ENCODE peak calls at places on chromosomes 1 and 21, in four cellular contexts. N, Q, P and I are unnamed samples.

GRCh38 chr1:51908499-51908898 is 30.0 kb upstream of the NRDC start:
- DNase-seq in P (no peak), N (no peak), Q (no peak), I (no peak)

GRCh38 chr1:51735746-51736254 is 118.9 kb downstream of the OSBPL9 start:
- DNase-seq in P (no peak), Q (no peak), N (no peak), I (no peak)

GRCh38 chr1:90810006-90810405 is 92.9 kb upstream of the BARHL2 start:
- DNase-seq in Q (no peak), N (no peak), P (no peak), I (no peak)

GRCh38 chr21:39456665-39457064 is 4.9 kb downstream of the SH3BGR start:
- DNase-seq in N (no peak), P (peak), Q (no peak), I (no peak)

GRCh38 chr1:165795894-165796293 is 27.2 kb upstream of the TMCO1 start:
- DNase-seq in N (no peak), Q (no peak), P (no peak), I (no peak)

GRCh38 chr1:153799566-153800465 is 24.6 kb downstream of the SLC27A3 start:
- DNase-seq in Q (no peak), N (no peak), P (no peak), I (no peak)

GRCh38 chr1:161013591-161014513 is 7.1 kb downstream of the F11R start:
- DNase-seq in P (peak), N (no peak), Q (peak), I (no peak)

GRCh38 chr1:240967070-240967724 is 355.2 kb upstream of the GREM2 start:
- DNase-seq in N (no peak), Q (no peak), P (peak), I (no peak)

GRCh38 chr1:36922593-36923251 is 111.6 kb downstream of the GRIK3 start:
- DNase-seq in N (no peak), Q (no peak), P (no peak), I (no peak)

GRCh38 chr1:248892590-248892989 is 13.4 kb upstream of the PGBD2 start:
- DNase-seq in P (no peak), N (no peak), Q (no peak), I (no peak)

GRCh38 chr1:185158806-185159205 is 1.8 kb downstream of the SWT1 start:
- DNase-seq in P (no peak), Q (no peak), N (no peak), I (no peak)

GRCh38 chr1:40141878-40142535 is 19.2 kb upstream of the RLF start:
- DNase-seq in P (no peak), N (no peak), Q (no peak), I (no peak)

GRCh38 chr1:199979071-199979470 is 48.4 kb upstream of the NR5A2 start:
- DNase-seq in Q (no peak), N (no peak), P (no peak), I (no peak)

GRCh38 chr1:184291701-184292100 is 95.1 kb upstream of the C1orf21 start:
- DNase-seq in N (no peak), Q (no peak), P (no peak), I (no peak)

GRCh38 chr1:154996966-154997701 is 3.7 kb downstream of the LENEP start:
- DNase-seq in N (no peak), Q (no peak), P (no peak), I (no peak)

GRCh38 chr1:39021431-39021830 is 4.7 kb upstream of the NDUFS5 start:
- DNase-seq in P (no peak), N (no peak), Q (no peak), I (no peak)

GRCh38 chr1:12580054-12580887 is 37.7 kb downstream of the DHRS3 start:
- DNase-seq in N (no peak), P (no peak), Q (no peak), I (no peak)

GRCh38 chr1:117656202-117656641 is 50.4 kb downstream of the TENT5C start:
- DNase-seq in P (no peak), N (no peak), Q (no peak), I (no peak)

GRCh38 chr1:208207388-208208131 is 36.6 kb downstream of the PLXNA2 start:
- DNase-seq in N (no peak), P (peak), Q (no peak), I (no peak)

GRCh38 chr1:210711825-210712224 is 383.1 kb downstream of the HHAT start:
- DNase-seq in Q (no peak), P (no peak), N (no peak), I (no peak)

GRCh38 chr21:28419110-28419509 is 573.6 kb downstream of the LTN1 start:
- DNase-seq in P (no peak), Q (no peak), N (no peak), I (no peak)

GRCh38 chr21:44317241-44317782 is 17.5 kb downstream of the PFKL start:
- DNase-seq in P (no peak), N (no peak), Q (no peak), I (no peak)

GRCh38 chr21:44318489-44319285 is 18.8 kb downstream of the PFKL start:
- DNase-seq in N (no peak), Q (no peak), P (no peak), I (no peak)

GRCh38 chr21:44319407-44320065 is 19.7 kb downstream of the CFAP410 start:
- DNase-seq in P (no peak), N (no peak), Q (no peak), I (no peak)

GRCh38 chr21:44316277-44316900 is 16.5 kb downstream of the PFKL start:
- DNase-seq in N (no peak), Q (no peak), P (no peak), I (no peak)

DNA sequence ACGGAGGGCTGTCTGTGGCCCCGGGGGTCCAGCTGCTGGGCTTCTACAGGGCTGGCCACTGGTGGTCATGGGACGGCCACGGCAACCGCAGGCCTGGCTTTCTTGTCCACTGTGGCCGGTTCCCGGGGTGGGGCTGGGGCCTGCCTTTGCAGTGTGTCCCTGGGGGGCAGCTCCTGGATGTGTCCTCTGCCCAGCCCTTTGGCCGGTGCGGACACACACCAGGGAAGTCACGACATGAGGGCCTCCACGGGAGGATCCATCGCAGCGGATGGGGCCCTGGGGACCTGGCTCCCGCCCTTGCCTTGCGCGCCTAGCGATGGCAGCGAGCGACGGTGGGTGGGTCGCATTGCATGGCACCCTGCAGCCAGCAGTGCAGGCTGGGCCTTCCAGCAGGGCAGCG is 18.0 kb downstream of the PFKL start:
- DNase-seq in P (no peak), N (no peak), Q (no peak), I (no peak)
- TF ChIP-seq TCF7L2 in P (no peak), N (no peak), Q (no peak), I (no peak)

DNA sequence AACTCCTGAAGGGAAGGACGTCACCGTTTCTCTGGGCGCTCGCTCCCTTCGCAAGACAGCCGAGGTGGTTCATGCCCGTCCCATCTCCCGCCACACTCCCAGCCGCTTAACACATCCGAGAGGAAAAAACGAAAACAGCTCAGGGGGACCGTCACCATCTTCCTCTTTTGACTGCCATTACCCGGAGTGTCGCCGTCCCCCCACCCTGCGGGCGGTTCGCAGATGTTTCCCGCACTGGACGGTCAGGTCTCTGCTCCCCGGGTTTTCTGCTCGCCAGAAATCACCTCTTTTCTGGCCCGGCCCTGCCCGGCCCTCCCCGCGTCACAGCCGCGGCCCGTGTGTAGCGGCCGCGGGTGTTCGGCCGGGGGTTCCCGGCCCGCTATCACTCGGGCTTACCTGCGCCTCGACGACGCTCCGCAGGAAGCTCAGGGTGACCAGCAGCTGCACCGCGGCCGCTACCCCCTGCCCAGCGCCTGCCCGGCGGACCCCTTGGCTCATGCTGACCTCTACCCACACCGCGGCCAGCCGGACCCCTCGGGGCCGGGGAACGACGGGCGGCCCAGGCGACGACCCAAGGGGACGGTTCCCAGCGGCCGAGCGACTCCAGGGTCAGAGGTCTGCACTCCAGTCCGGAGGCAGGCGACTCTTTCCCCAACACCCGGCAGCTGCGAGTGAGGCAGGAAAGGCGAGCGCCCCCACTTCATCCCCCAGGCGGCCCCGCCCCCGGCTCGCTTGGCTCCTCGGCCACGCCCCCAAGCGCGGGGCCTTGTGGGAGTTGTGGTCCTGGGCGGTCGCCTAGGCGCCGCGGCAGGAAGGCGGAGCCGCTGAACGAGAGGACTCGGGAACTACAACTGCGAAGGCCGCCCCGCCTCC is at the start of gene ERO1B:
- DNase-seq in N (peak), P (peak), Q (peak), I (peak)
- TF ChIP-seq REST in N (no peak), P (no peak), Q (peak), I (no peak)

GRCh38 chr1:226425431-226426031 is 17.6 kb upstream of the PARP1 start:
- DNase-seq in P (no peak), Q (no peak), N (no peak), I (no peak)
- TF ChIP-seq TCF7L2 in P (no peak), Q (no peak), N (no peak), I (no peak)

GRCh38 chr1:203840208-203840808 is 21.1 kb upstream of the SNRPE start:
- DNase-seq in Q (no peak), N (no peak), P (no peak), I (no peak)
- TF ChIP-seq REST in Q (no peak), N (no peak), P (no peak), I (no peak)

DNA sequence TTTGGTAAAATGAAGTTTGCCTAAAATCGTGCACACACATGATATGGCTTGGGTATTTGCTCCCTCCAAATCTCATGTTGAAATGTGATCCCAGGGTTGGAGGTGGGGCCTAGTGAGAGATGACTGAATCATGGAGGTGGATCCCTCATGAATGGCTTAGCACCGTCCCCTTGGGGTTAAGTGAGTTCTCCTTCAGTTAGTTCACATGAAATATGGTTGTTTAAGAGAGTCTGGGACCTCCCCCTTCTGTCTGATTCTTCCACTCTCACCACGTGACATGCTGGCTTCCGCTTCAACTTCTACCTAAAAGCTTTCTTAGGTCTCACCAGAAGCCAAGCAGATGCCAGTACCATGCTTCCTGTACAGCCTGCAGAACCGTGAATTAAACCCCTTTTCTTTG is 58.4 kb downstream of the SIPA1L2 start:
- DNase-seq in N (no peak), P (no peak), Q (no peak), I (no peak)
- TF ChIP-seq TCF7L2 in N (no peak), P (no peak), Q (no peak), I (no peak)

GRCh38 chr1:18336811-18337210 is 143.9 kb upstream of the KLHDC7A start:
- DNase-seq in P (no peak), Q (no peak), N (no peak), I (no peak)

GRCh38 chr1:18340787-18341186 is 139.9 kb upstream of the KLHDC7A start:
- DNase-seq in N (no peak), Q (no peak), P (no peak), I (no peak)

GRCh38 chr1:18339161-18339560 is 141.6 kb upstream of the KLHDC7A start:
- DNase-seq in Q (no peak), P (no peak), N (no peak), I (no peak)

GRCh38 chr1:18340158-18340764 is 140.5 kb upstream of the KLHDC7A start:
- DNase-seq in N (no peak), P (no peak), Q (no peak), I (no peak)

GRCh38 chr1:18337757-18338156 is 143.0 kb upstream of the KLHDC7A start:
- DNase-seq in Q (no peak), N (no peak), P (no peak), I (no peak)
- TF ChIP-seq REST in Q (no peak), N (no peak), P (no peak), I (no peak)